ENCODE peak calls at places on chromosomes 4 and X, in six cellular contexts. W, E, I, C, J and N are unnamed samples. For H3K4me1, the result is how much of the 10 kb centered on the place peaks cover.

GRCh38 chr4:101813604-101814003 is 23.1 kb downstream of the BANK1 start:
- DNase-seq in W (no peak), E (no peak), I (no peak), C (no peak), J (no peak), N (no peak)

GRCh38 chrX:21781525-21781924 is 23.6 kb upstream of the SMPX start:
- DNase-seq in W (no peak), E (no peak), I (no peak), C (no peak), J (no peak), N (no peak)

GRCh38 chr4:3207531-3208037 is 41.4 kb upstream of the MSANTD1 start:
- DNase-seq in W (no peak), E (no peak), I (no peak), C (no peak), J (no peak), N (no peak)

GRCh38 chr4:47686294-47686872 is 151.5 kb downstream of the CORIN start:
- DNase-seq in W (peak), E (peak), I (peak), C (peak), J (peak), N (peak)

GRCh38 chr4:7648813-7649395 is 214.2 kb upstream of the PSAPL1 start:
- DNase-seq in W (no peak), E (no peak), I (no peak), C (no peak), J (no peak), N (no peak)

GRCh38 chr4:38687571-38688011 is 23.6 kb downstream of the KLF3 start:
- DNase-seq in W (no peak), E (no peak), I (no peak), C (no peak), J (peak), N (peak)

GRCh38 chr4:4477391-4477790 is 64.5 kb downstream of the STX18 start:
- DNase-seq in W (no peak), E (no peak), I (no peak), C (no peak), J (peak), N (no peak)

GRCh38 chr4:18636001-18636680 is 614.6 kb upstream of the LCORL start:
- DNase-seq in W (no peak), E (no peak), I (no peak), C (no peak), J (no peak), N (no peak)

GRCh38 chrX:129529685-129530281 is 6.5 kb upstream of the SMARCA1 start:
- DNase-seq in W (peak), E (no peak), I (no peak), C (no peak), J (no peak), N (no peak)

GRCh38 chr4:110088670-110089069 is 109.7 kb downstream of the ELOVL6 start:
- DNase-seq in W (no peak), E (no peak), I (no peak), C (no peak), J (no peak), N (no peak)

GRCh38 chrX:18873189-18873791 is 110.6 kb downstream of the PHKA2 start:
- DNase-seq in W (no peak), E (peak), I (peak), C (no peak), J (no peak), N (no peak)

GRCh38 chrX:125394449-125394848 is 74.8 kb downstream of the TEX13C start:
- DNase-seq in W (no peak), E (no peak), I (no peak), C (no peak), J (no peak), N (no peak)

GRCh38 chrX:20433376-20433775 is 166.7 kb upstream of the RPS6KA3 start:
- DNase-seq in W (no peak), E (no peak), I (no peak), C (no peak), J (no peak), N (no peak)

GRCh38 chr4:90174622-90175023 is 47.4 kb downstream of the CCSER1 start:
- DNase-seq in W (no peak), E (no peak), I (no peak), C (no peak), J (no peak), N (no peak)

GRCh38 chrX:41332408-41332987 is 1.5 kb upstream of the DDX3X start:
- DNase-seq in W (no peak), E (no peak), I (no peak), C (no peak), J (no peak), N (peak)

GRCh38 chr4:170388255-170388654 is 298.5 kb upstream of the AADAT start:
- DNase-seq in W (no peak), E (no peak), I (no peak), C (no peak), J (no peak), N (no peak)

GRCh38 chrX:16825306-16826035 is 39.2 kb downstream of the TXLNG start:
- DNase-seq in W (no peak), E (peak), I (no peak), C (no peak), J (no peak), N (no peak)

GRCh38 chr4:176001171-176002006 is 64.3 kb upstream of the WDR17 start:
- DNase-seq in W (no peak), E (peak), I (peak), C (no peak), J (peak), N (no peak)

GRCh38 chr4:82865592-82865991 is 25.4 kb downstream of the SEC31A start:
- DNase-seq in W (peak), E (no peak), I (no peak), C (no peak), J (peak), N (peak)

GRCh38 chrX:45619290-45619689 is 418.6 kb upstream of the DIPK2B start:
- DNase-seq in W (no peak), E (no peak), I (no peak), C (no peak), J (no peak), N (no peak)

GRCh38 chrX:2559124-2559523 is 58.3 kb upstream of the DHRSX start:
- DNase-seq in W (no peak), E (no peak), I (no peak), C (no peak), J (no peak), N (no peak)

DNA sequence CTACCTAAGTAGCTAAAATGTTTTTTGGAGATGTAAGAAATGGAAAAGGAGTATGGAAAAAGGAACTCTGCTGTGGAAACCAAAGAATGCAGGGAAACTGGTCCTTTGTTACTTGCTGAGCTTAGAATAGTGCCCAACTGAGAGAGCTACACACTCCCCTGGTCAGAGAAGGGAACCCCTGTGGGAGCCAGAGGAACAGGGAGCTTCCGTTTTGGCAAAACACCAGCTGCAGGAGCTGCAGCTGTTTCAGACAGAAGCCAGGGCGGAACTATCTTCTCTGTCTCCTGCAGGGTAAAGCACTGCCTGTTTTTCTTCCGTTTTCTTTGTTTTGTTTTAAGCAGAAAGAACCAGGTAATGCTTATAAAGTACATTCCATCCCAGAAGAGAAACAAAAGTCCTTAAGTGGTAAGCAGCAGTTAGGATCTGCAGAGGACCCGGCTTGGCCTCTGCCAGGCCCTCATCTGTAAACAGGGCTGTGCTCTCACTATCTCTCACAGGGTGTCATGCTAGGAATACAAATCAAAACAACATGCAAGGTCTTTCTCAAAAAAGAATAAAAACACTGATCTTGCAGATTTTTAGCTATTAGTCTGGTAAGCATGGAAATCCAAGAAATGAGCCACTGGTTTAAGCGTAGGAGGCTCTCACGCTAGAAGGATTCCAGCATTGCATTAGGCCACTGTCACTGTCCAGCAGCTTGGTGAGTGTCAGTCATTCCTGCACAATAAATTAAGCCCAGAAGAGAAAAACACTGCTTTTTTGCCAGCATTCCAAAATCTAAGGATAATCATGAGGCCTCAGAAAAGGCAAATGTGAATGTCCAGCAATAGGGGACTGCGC is 76.1 kb downstream of the CHST7 start:
- DNase-seq in W (no peak), E (no peak), I (peak), C (no peak), J (no peak), N (no peak)
- H3K27ac ChIP-seq in W (no peak), E (no peak), I (peak), C (no peak), J (no peak), N (no peak)

DNA sequence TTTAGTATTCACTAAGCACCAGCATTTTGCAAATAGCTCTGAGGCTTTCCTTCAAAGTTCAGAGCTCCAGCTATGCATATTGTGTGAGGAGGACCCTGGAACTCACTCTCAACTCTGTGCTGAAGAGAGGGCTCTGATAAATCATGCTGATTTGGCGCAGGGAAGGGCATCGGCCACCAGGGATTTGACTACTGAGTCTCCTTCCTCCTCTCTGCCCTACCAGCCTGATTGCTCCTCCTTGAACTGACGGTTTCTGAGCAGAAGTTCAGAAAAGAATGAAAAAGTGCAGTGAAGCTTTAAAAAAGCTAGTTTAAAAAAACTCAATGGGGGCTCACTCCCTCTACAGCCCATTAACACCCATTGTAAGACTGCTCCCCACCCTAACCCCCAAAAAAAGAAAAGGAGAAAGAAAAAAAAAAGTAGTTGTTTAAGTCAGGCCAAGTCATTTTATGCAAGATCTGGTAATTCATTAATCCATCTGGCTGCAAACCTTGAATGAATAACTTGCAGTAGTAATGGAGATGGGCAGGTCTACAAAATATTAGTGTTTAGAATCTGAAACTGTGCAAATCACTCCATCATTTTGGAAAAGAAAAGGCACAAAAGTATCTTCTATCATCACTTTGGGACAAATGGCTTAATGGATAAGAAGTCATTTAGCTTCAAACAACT is 13.3 kb downstream of the PPARGC1A start:
- DNase-seq in W (no peak), E (no peak), I (no peak), C (no peak), J (no peak), N (no peak)
- H3K4me1 ChIP-seq in W (under half), E (under half), I (half or more), C (under half), J (under half), N (under half)

GRCh38 chr4:145734576-145735329 is 54.8 kb downstream of the C4orf51 start:
- DNase-seq in W (peak), E (peak), I (no peak), C (no peak), J (peak), N (no peak)

GRCh38 chr4:145736241-145736831 is 56.4 kb downstream of the C4orf51 start:
- DNase-seq in W (peak), E (no peak), I (no peak), C (no peak), J (no peak), N (no peak)

GRCh38 chr4:145734051-145734450 is 54.1 kb downstream of the C4orf51 start:
- DNase-seq in W (no peak), E (no peak), I (no peak), C (no peak), J (no peak), N (no peak)

GRCh38 chr4:145735330-145735638 is 55.3 kb downstream of the C4orf51 start:
- DNase-seq in W (no peak), E (peak), I (no peak), C (no peak), J (no peak), N (no peak)

GRCh38 chr4:145735777-145736176 is 55.8 kb downstream of the C4orf51 start:
- DNase-seq in W (no peak), E (no peak), I (no peak), C (no peak), J (no peak), N (no peak)
- H3K27ac ChIP-seq in W (peak), E (peak), I (peak), C (no peak), J (no peak), N (no peak)

GRCh38 chr4:184807261-184807660 is 18.5 kb downstream of the ACSL1 start:
- DNase-seq in W (no peak), E (no peak), I (no peak), C (no peak), J (no peak), N (no peak)

GRCh38 chr4:184804621-184805020 is 21.1 kb downstream of the ACSL1 start:
- DNase-seq in W (no peak), E (no peak), I (no peak), C (no peak), J (no peak), N (no peak)

GRCh38 chr4:184806711-184807110 is 19.1 kb downstream of the ACSL1 start:
- DNase-seq in W (no peak), E (no peak), I (no peak), C (no peak), J (no peak), N (no peak)

GRCh38 chr4:184806246-184806550 is 19.6 kb downstream of the ACSL1 start:
- DNase-seq in W (no peak), E (no peak), I (no peak), C (no peak), J (no peak), N (no peak)

DNA sequence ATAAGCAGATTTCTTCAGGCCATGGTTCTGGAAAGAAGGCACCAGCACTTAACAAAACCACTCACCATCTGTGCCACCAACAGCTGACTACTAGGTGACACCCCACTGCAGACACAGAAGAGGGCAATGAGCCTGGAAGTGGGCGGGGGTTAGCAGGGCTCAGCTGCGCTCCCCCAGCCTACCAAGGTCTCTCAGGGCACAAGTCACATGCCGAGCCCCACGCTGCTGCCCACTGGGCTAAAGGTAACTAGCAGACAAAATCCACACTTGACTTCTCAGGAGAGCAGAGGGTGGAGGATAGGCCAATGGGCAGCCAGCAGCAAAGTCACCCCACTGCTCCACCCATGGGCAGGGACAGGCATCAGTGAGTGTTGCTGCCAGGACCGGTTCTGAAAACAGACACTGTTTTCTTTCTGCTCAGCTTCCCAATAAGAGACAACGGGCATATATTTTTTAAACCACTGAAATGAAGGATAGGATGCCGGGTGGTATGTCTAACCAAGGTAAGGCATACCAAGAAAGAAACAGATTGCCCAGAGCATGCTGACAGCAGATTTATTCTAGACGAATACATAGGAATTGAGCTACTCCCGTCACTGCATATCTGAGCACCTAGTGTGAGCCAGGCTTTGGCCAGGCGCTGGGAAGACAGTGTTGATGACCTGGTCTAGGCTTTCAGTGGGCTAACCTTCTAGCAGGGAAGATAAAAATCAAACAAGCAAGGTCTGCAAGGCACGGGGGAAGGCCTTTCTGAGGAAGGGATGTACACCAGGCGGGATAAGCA is 20.1 kb downstream of the ACSL1 start:
- DNase-seq in W (no peak), E (no peak), I (peak), C (no peak), J (peak), N (no peak)
- H3K4me1 ChIP-seq in W (half or more), E (under half), I (half or more), C (under half), J (under half), N (under half)

DNA sequence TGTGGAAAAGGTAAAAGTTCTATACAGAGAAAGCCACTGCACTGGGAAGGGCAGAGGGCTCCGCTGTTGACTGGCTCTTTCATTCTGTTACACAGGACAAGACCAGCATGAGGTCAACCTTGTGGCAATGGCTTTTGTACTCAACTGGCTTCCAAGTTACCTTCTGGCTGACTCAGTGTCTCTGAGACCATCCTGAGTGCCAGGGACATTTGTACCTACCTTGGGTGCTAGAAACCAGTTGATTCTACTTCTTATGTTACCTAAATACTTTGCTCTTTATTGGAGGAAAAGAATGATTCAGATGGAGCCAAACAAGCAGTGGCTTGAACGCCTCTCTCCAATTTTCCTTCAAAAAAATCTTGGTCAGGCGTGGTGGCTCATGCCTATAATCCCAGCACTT is 123.2 kb downstream of the RBM47 start:
- DNase-seq in W (no peak), E (no peak), I (no peak), C (no peak), J (no peak), N (no peak)
- H3K27ac ChIP-seq in W (no peak), E (peak), I (no peak), C (no peak), J (no peak), N (no peak)